ENCODE peak calls at places on chromosomes 1 and 21, in nine cellular contexts. One of them, this sample, is unnamed.

GRCh38 chr1:235500971-235501540 is 3.2 kb downstream of the B3GALNT2 start:
- DNase-seq in NCI-H774: no peak
- DNase-seq in EL: peak
- DNase-seq in heart right ventricle: no peak
- DNase-seq in stimulated activated CD4-positive, alpha-beta T cell treated with anti-CD3 and anti-CD28 coated beads, TNF-alpha, amount 100 ng/mL, for 1 hour: no peak
- DNase-seq in Kasumi-1: no peak
- DNase-seq in fibroblast of the aortic adventitia: peak
- DNase-seq in NCI-H1092: no peak
- DNase-seq in trophoblast cell: peak
- DNase-seq in this sample: no peak

GRCh38 chr1:230359992-230360391 is 66.1 kb downstream of the PGBD5 start:
- DNase-seq in heart right ventricle: no peak
- DNase-seq in NCI-H1092: no peak
- DNase-seq in EL: peak
- DNase-seq in trophoblast cell: peak
- DNase-seq in Kasumi-1: no peak
- DNase-seq in stimulated activated CD4-positive, alpha-beta T cell treated with anti-CD3 and anti-CD28 coated beads, TNF-alpha, amount 100 ng/mL, for 1 hour: no peak
- DNase-seq in NCI-H774: no peak
- DNase-seq in fibroblast of the aortic adventitia: peak
- DNase-seq in this sample: no peak

GRCh38 chr1:105023719-105024118 is 1274.0 kb downstream of the AMY1C start:
- DNase-seq in stimulated activated CD4-positive, alpha-beta T cell treated with anti-CD3 and anti-CD28 coated beads, TNF-alpha, amount 100 ng/mL, for 1 hour: no peak
- DNase-seq in fibroblast of the aortic adventitia: no peak
- DNase-seq in EL: no peak
- DNase-seq in heart right ventricle: no peak
- DNase-seq in NCI-H1092: no peak
- DNase-seq in Kasumi-1: no peak
- DNase-seq in trophoblast cell: no peak
- DNase-seq in NCI-H774: no peak
- DNase-seq in this sample: no peak

GRCh38 chr21:33071878-33072306 is 2.0 kb downstream of the OLIG1 start:
- DNase-seq in NCI-H1092: no peak
- DNase-seq in Kasumi-1: no peak
- DNase-seq in stimulated activated CD4-positive, alpha-beta T cell treated with anti-CD3 and anti-CD28 coated beads, TNF-alpha, amount 100 ng/mL, for 1 hour: no peak
- DNase-seq in EL: peak
- DNase-seq in trophoblast cell: no peak
- DNase-seq in NCI-H774: no peak
- DNase-seq in fibroblast of the aortic adventitia: peak
- DNase-seq in heart right ventricle: no peak
- DNase-seq in this sample: no peak

GRCh38 chr1:241857131-241857530 is 9.1 kb downstream of the EXO1 start:
- DNase-seq in stimulated activated CD4-positive, alpha-beta T cell treated with anti-CD3 and anti-CD28 coated beads, TNF-alpha, amount 100 ng/mL, for 1 hour: no peak
- DNase-seq in fibroblast of the aortic adventitia: no peak
- DNase-seq in trophoblast cell: no peak
- DNase-seq in heart right ventricle: no peak
- DNase-seq in NCI-H774: no peak
- DNase-seq in NCI-H1092: no peak
- DNase-seq in Kasumi-1: no peak
- DNase-seq in EL: no peak
- DNase-seq in this sample: no peak

GRCh38 chr1:47449702-47450552 is 12.1 kb downstream of the FOXD2 start:
- DNase-seq in NCI-H1092: no peak
- DNase-seq in fibroblast of the aortic adventitia: no peak
- DNase-seq in stimulated activated CD4-positive, alpha-beta T cell treated with anti-CD3 and anti-CD28 coated beads, TNF-alpha, amount 100 ng/mL, for 1 hour: no peak
- DNase-seq in trophoblast cell: no peak
- DNase-seq in EL: no peak
- DNase-seq in NCI-H774: no peak
- DNase-seq in Kasumi-1: peak
- DNase-seq in heart right ventricle: peak
- DNase-seq in this sample: no peak

GRCh38 chr1:60049188-60049587 is 24.4 kb downstream of the C1orf87 start:
- DNase-seq in NCI-H1092: no peak
- DNase-seq in heart right ventricle: no peak
- DNase-seq in fibroblast of the aortic adventitia: no peak
- DNase-seq in trophoblast cell: no peak
- DNase-seq in EL: no peak
- DNase-seq in NCI-H774: no peak
- DNase-seq in stimulated activated CD4-positive, alpha-beta T cell treated with anti-CD3 and anti-CD28 coated beads, TNF-alpha, amount 100 ng/mL, for 1 hour: no peak
- DNase-seq in Kasumi-1: no peak
- DNase-seq in this sample: no peak

GRCh38 chr1:180092931-180093650 is 61.6 kb upstream of the QSOX1 start:
- DNase-seq in NCI-H1092: no peak
- DNase-seq in stimulated activated CD4-positive, alpha-beta T cell treated with anti-CD3 and anti-CD28 coated beads, TNF-alpha, amount 100 ng/mL, for 1 hour: no peak
- DNase-seq in Kasumi-1: no peak
- DNase-seq in NCI-H774: no peak
- DNase-seq in fibroblast of the aortic adventitia: peak
- DNase-seq in trophoblast cell: peak
- DNase-seq in heart right ventricle: no peak
- DNase-seq in EL: no peak
- DNase-seq in this sample: no peak

GRCh38 chr1:245234217-245235120 is 79.7 kb downstream of the KIF26B start:
- DNase-seq in Kasumi-1: no peak
- DNase-seq in fibroblast of the aortic adventitia: no peak
- DNase-seq in heart right ventricle: no peak
- DNase-seq in EL: no peak
- DNase-seq in NCI-H1092: peak
- DNase-seq in NCI-H774: peak
- DNase-seq in stimulated activated CD4-positive, alpha-beta T cell treated with anti-CD3 and anti-CD28 coated beads, TNF-alpha, amount 100 ng/mL, for 1 hour: no peak
- DNase-seq in trophoblast cell: no peak
- DNase-seq in this sample: no peak

GRCh38 chr1:65213271-65213905 is 65.4 kb downstream of the AK4 start:
- DNase-seq in NCI-H774: no peak
- DNase-seq in fibroblast of the aortic adventitia: no peak
- DNase-seq in heart right ventricle: no peak
- DNase-seq in EL: no peak
- DNase-seq in stimulated activated CD4-positive, alpha-beta T cell treated with anti-CD3 and anti-CD28 coated beads, TNF-alpha, amount 100 ng/mL, for 1 hour: no peak
- DNase-seq in trophoblast cell: no peak
- DNase-seq in Kasumi-1: no peak
- DNase-seq in NCI-H1092: no peak
- DNase-seq in this sample: no peak

GRCh38 chr21:17848228-17848627 is 29.1 kb upstream of the C21orf91 start:
- DNase-seq in heart right ventricle: no peak
- DNase-seq in Kasumi-1: no peak
- DNase-seq in stimulated activated CD4-positive, alpha-beta T cell treated with anti-CD3 and anti-CD28 coated beads, TNF-alpha, amount 100 ng/mL, for 1 hour: no peak
- DNase-seq in EL: peak
- DNase-seq in NCI-H1092: no peak
- DNase-seq in trophoblast cell: no peak
- DNase-seq in NCI-H774: no peak
- DNase-seq in fibroblast of the aortic adventitia: peak
- DNase-seq in this sample: peak

GRCh38 chr1:42957880-42958487 is 684 bp downstream of the SLC2A1 start:
- DNase-seq in fibroblast of the aortic adventitia: peak
- DNase-seq in heart right ventricle: peak
- DNase-seq in EL: peak
- DNase-seq in trophoblast cell: no peak
- DNase-seq in stimulated activated CD4-positive, alpha-beta T cell treated with anti-CD3 and anti-CD28 coated beads, TNF-alpha, amount 100 ng/mL, for 1 hour: peak
- DNase-seq in NCI-H774: peak
- DNase-seq in NCI-H1092: peak
- DNase-seq in Kasumi-1: peak
- DNase-seq in this sample: no peak

GRCh38 chr1:248596615-248597014 is 885 bp downstream of the OR2T10 start:
- DNase-seq in EL: no peak
- DNase-seq in NCI-H1092: no peak
- DNase-seq in NCI-H774: no peak
- DNase-seq in trophoblast cell: no peak
- DNase-seq in fibroblast of the aortic adventitia: no peak
- DNase-seq in stimulated activated CD4-positive, alpha-beta T cell treated with anti-CD3 and anti-CD28 coated beads, TNF-alpha, amount 100 ng/mL, for 1 hour: no peak
- DNase-seq in heart right ventricle: no peak
- DNase-seq in Kasumi-1: peak
- DNase-seq in this sample: no peak

GRCh38 chr21:28991861-28992525 is 684 bp downstream of the LTN1 start:
- DNase-seq in NCI-H1092: no peak
- DNase-seq in heart right ventricle: no peak
- DNase-seq in stimulated activated CD4-positive, alpha-beta T cell treated with anti-CD3 and anti-CD28 coated beads, TNF-alpha, amount 100 ng/mL, for 1 hour: no peak
- DNase-seq in fibroblast of the aortic adventitia: no peak
- DNase-seq in EL: peak
- DNase-seq in Kasumi-1: peak
- DNase-seq in trophoblast cell: no peak
- DNase-seq in NCI-H774: no peak
- DNase-seq in this sample: no peak

GRCh38 chr1:30012455-30013440 is 710.6 kb downstream of the MATN1 start:
- DNase-seq in NCI-H1092: no peak
- DNase-seq in NCI-H774: no peak
- DNase-seq in Kasumi-1: no peak
- DNase-seq in heart right ventricle: no peak
- DNase-seq in EL: no peak
- DNase-seq in stimulated activated CD4-positive, alpha-beta T cell treated with anti-CD3 and anti-CD28 coated beads, TNF-alpha, amount 100 ng/mL, for 1 hour: no peak
- DNase-seq in fibroblast of the aortic adventitia: no peak
- DNase-seq in trophoblast cell: no peak
- DNase-seq in this sample: no peak

GRCh38 chr21:30153697-30154340 is 12.8 kb downstream of the CLDN17 start:
- DNase-seq in fibroblast of the aortic adventitia: no peak
- DNase-seq in NCI-H774: no peak
- DNase-seq in EL: no peak
- DNase-seq in trophoblast cell: no peak
- DNase-seq in heart right ventricle: no peak
- DNase-seq in Kasumi-1: no peak
- DNase-seq in NCI-H1092: no peak
- DNase-seq in stimulated activated CD4-positive, alpha-beta T cell treated with anti-CD3 and anti-CD28 coated beads, TNF-alpha, amount 100 ng/mL, for 1 hour: no peak
- DNase-seq in this sample: no peak

GRCh38 chr1:59730302-59730701 is 84.4 kb upstream of the HOOK1 start:
- DNase-seq in NCI-H1092: no peak
- DNase-seq in heart right ventricle: no peak
- DNase-seq in fibroblast of the aortic adventitia: peak
- DNase-seq in stimulated activated CD4-positive, alpha-beta T cell treated with anti-CD3 and anti-CD28 coated beads, TNF-alpha, amount 100 ng/mL, for 1 hour: no peak
- DNase-seq in trophoblast cell: no peak
- DNase-seq in EL: peak
- DNase-seq in NCI-H774: no peak
- DNase-seq in Kasumi-1: no peak
- DNase-seq in this sample: no peak

GRCh38 chr1:230926182-230926581 is 52.5 kb downstream of the TTC13 start:
- DNase-seq in heart right ventricle: no peak
- DNase-seq in EL: no peak
- DNase-seq in fibroblast of the aortic adventitia: no peak
- DNase-seq in Kasumi-1: no peak
- DNase-seq in NCI-H774: no peak
- DNase-seq in trophoblast cell: no peak
- DNase-seq in NCI-H1092: no peak
- DNase-seq in stimulated activated CD4-positive, alpha-beta T cell treated with anti-CD3 and anti-CD28 coated beads, TNF-alpha, amount 100 ng/mL, for 1 hour: no peak
- DNase-seq in this sample: no peak

GRCh38 chr1:192631749-192632148 is 4.2 kb upstream of the RGS13 start:
- DNase-seq in NCI-H1092: no peak
- DNase-seq in stimulated activated CD4-positive, alpha-beta T cell treated with anti-CD3 and anti-CD28 coated beads, TNF-alpha, amount 100 ng/mL, for 1 hour: no peak
- DNase-seq in NCI-H774: no peak
- DNase-seq in trophoblast cell: no peak
- DNase-seq in fibroblast of the aortic adventitia: no peak
- DNase-seq in EL: no peak
- DNase-seq in Kasumi-1: no peak
- DNase-seq in heart right ventricle: no peak
- DNase-seq in this sample: no peak

GRCh38 chr1:197811769-197812168 is 36.5 kb upstream of the DENND1B start:
- DNase-seq in NCI-H774: no peak
- DNase-seq in stimulated activated CD4-positive, alpha-beta T cell treated with anti-CD3 and anti-CD28 coated beads, TNF-alpha, amount 100 ng/mL, for 1 hour: no peak
- DNase-seq in trophoblast cell: no peak
- DNase-seq in fibroblast of the aortic adventitia: no peak
- DNase-seq in NCI-H1092: no peak
- DNase-seq in Kasumi-1: no peak
- DNase-seq in heart right ventricle: no peak
- DNase-seq in EL: no peak
- DNase-seq in this sample: no peak

This sample was measured in ureter.